ENCODE peak calls at places on chromosome 9, in four cellular contexts. J, Z, F and L are unnamed samples.

GRCh38 chr9:134861586-134862334 is 18.9 kb upstream of the FCN2 start:
- DNase-seq in F (no peak), J (no peak), Z (no peak), L (no peak)

GRCh38 chr9:70566066-70566465 is 151.6 kb upstream of the KLF9 start:
- DNase-seq in Z (no peak), J (no peak), F (no peak), L (no peak)

GRCh38 chr9:27582794-27583193 is 9.5 kb upstream of the C9orf72 start:
- DNase-seq in F (no peak), Z (no peak), J (no peak), L (no peak)

GRCh38 chr9:7177383-7177782 is 419.6 kb downstream of the KDM4C start:
- DNase-seq in Z (no peak), J (no peak), F (no peak), L (no peak)

GRCh38 chr9:123696476-123696875 is 233.4 kb downstream of the DENND1A start:
- DNase-seq in F (no peak), J (peak; percentile 33), Z (no peak), L (no peak)

GRCh38 chr9:27333241-27334052 is 36.5 kb upstream of the EQTN start:
- DNase-seq in J (peak; percentile 70), F (peak; percentile 40), Z (peak; percentile 62), L (peak; percentile 38)

GRCh38 chr9:22969350-22969979 is 522.8 kb downstream of the DMRTA1 start:
- DNase-seq in F (no peak), J (no peak), Z (no peak), L (no peak)

GRCh38 chr9:16485575-16486321 is 384.7 kb downstream of the BNC2 start:
- DNase-seq in F (no peak), J (no peak), Z (no peak), L (no peak)

GRCh38 chr9:74172874-74173273 is 324.3 kb upstream of the RORB start:
- DNase-seq in J (no peak), Z (no peak), F (no peak), L (no peak)

GRCh38 chr9:91714020-91714721 is 235.9 kb downstream of the ROR2 start:
- DNase-seq in J (peak; percentile 73), Z (peak; percentile 35), F (peak; percentile 13), L (no peak)

GRCh38 chr9:137434498-137435380 is 6.4 kb downstream of the ENTPD8 start:
- DNase-seq in F (no peak), J (no peak), Z (no peak), L (no peak)

GRCh38 chr9:131289301-131290038 is at the start of gene PLPP7:
- DNase-seq in F (peak; percentile 91), J (peak; percentile 59), Z (peak; percentile 90), L (peak; percentile 75)

GRCh38 chr9:70534058-70534457 is 119.6 kb upstream of the KLF9 start:
- DNase-seq in Z (no peak), J (no peak), F (no peak), L (no peak)

GRCh38 chr9:28234899-28235277 is 661.6 kb upstream of the C9orf72 start:
- DNase-seq in J (peak; percentile 76), F (no peak), Z (no peak), L (no peak)

GRCh38 chr9:100011062-100011681 is 87.6 kb downstream of the ERP44 start:
- DNase-seq in F (no peak), Z (no peak), J (peak; percentile 60), L (no peak)

GRCh38 chr9:128714586-128715435 is 9.1 kb downstream of the ZDHHC12 start:
- DNase-seq in F (no peak), Z (no peak), J (no peak), L (no peak)

GRCh38 chr9:6788175-6789016 is 30.6 kb downstream of the KDM4C start:
- DNase-seq in F (peak; percentile 34), Z (no peak), J (peak; percentile 82), L (no peak)

GRCh38 chr9:4038182-4038723 is 261.6 kb downstream of the GLIS3 start:
- DNase-seq in J (peak; percentile 60), F (no peak), Z (no peak), L (no peak)

GRCh38 chr9:117411547-117411946 is 3.3 kb downstream of the ASTN2 start:
- DNase-seq in J (peak; percentile 51), F (peak; percentile 48), Z (peak; percentile 28), L (no peak)

GRCh38 chr9:98727428-98727827 is 18.7 kb upstream of the GABBR2 start:
- DNase-seq in J (no peak), F (no peak), Z (no peak), L (no peak)

GRCh38 chr9:134034215-134035040 is 9.1 kb downstream of the BRD3OS start:
- DNase-seq in Z (no peak), F (no peak), J (no peak), L (no peak)

GRCh38 chr9:22108581-22109370 is 99.7 kb upstream of the CDKN2B start:
- DNase-seq in Z (no peak), J (peak; percentile 48), F (no peak), L (no peak)

GRCh38 chr9:13083973-13084528 is 195.4 kb downstream of the MPDZ start:
- DNase-seq in Z (no peak), J (peak; percentile 66), F (no peak), L (no peak)

GRCh38 chr9:127717766-127718165 is 1.9 kb downstream of the TTC16 start:
- DNase-seq in J (no peak), F (no peak), Z (no peak), L (no peak)

GRCh38 chr9:117771162-117771561 is 67.0 kb downstream of the TLR4 start:
- DNase-seq in F (no peak), J (no peak), Z (no peak), L (no peak)

GRCh38 chr9:126550891-126551351 is 62.8 kb upstream of the LMX1B start:
- DNase-seq in J (no peak), Z (no peak), F (no peak), L (no peak)

GRCh38 chr9:23492126-23493002 is 333.7 kb downstream of the ELAVL2 start:
- DNase-seq in J (peak; percentile 70), F (no peak), Z (no peak), L (no peak)

GRCh38 chr9:16132513-16132912 is 579.7 kb downstream of the CCDC171 start:
- DNase-seq in F (no peak), Z (no peak), J (peak; percentile 65), L (no peak)

GRCh38 chr9:14158911-14159310 is 155.0 kb downstream of the NFIB start:
- DNase-seq in F (no peak), Z (no peak), J (peak; percentile 82), L (no peak)

GRCh38 chr9:86368871-86369521 is 14.8 kb upstream of the TUT7 start:
- DNase-seq in J (peak; percentile 88), Z (no peak), F (no peak), L (no peak)

GRCh38 chr9:127170652-127171051 is 48.2 kb upstream of the ANGPTL2 start:
- DNase-seq in Z (no peak), F (no peak), J (no peak), L (no peak)

GRCh38 chr9:88954073-88954472 is 37.2 kb upstream of the S1PR3 start:
- DNase-seq in Z (no peak), J (peak; percentile 67), F (no peak), L (no peak)

GRCh38 chr9:89896806-89897340 is 292.1 kb downstream of the GADD45G start:
- DNase-seq in F (no peak), Z (no peak), J (no peak), L (no peak)

GRCh38 chr9:127543221-127543620 is 68.9 kb upstream of the STXBP1 start:
- DNase-seq in Z (no peak), J (no peak), F (no peak), L (no peak)

GRCh38 chr9:88230612-88231011 is 92.3 kb upstream of the SPATA31C2 start:
- DNase-seq in F (no peak), Z (no peak), J (peak; percentile 30), L (no peak)

GRCh38 chr9:88746029-88746743 is 211.2 kb downstream of the NXNL2 start:
- DNase-seq in Z (no peak), J (peak; percentile 95), F (no peak), L (no peak)